ENCODE peak calls at places on chromosomes 2 and 18, in four cellular contexts. D is IMR-90, Q is HepG2, H is K562. J is an unnamed sample.

GRCh38 chr18:77811510-77811909 is 561.9 kb downstream of the GALR1 start:
- DNase-seq in D (no peak), Q (no peak), H (no peak), J (no peak)

GRCh38 chr2:57892920-57893319 is 153.7 kb upstream of the VRK2 start:
- DNase-seq in Q (no peak), H (no peak), D (no peak), J (no peak)

GRCh38 chr18:49814147-49814499 is 790 bp upstream of the ACAA2 start:
- DNase-seq in Q (peak), H (peak), D (peak), J (peak)

GRCh38 chr2:95381212-95382127 is 21.0 kb upstream of the FAHD2A start:
- DNase-seq in D (no peak), H (no peak), Q (no peak), J (no peak)

GRCh38 chr2:48474599-48475298 is 55.2 kb upstream of the STON1 start:
- DNase-seq in D (peak), Q (no peak), H (no peak), J (no peak)

GRCh38 chr2:23460983-23461382 is 76.0 kb downstream of the KLHL29 start:
- DNase-seq in D (no peak), Q (no peak), H (no peak), J (no peak)

GRCh38 chr2:10028988-10029874 is 14.1 kb upstream of the KLF11 start:
- DNase-seq in Q (no peak), H (peak), D (no peak), J (no peak)

GRCh38 chr2:220588148-220588547 is 960.7 kb downstream of the SLC4A3 start:
- DNase-seq in H (no peak), Q (no peak), D (no peak), J (no peak)

GRCh38 chr2:69483024-69483423 is 45.8 kb upstream of the NFU1 start:
- DNase-seq in Q (no peak), D (no peak), H (no peak), J (no peak)

GRCh38 chr2:46097714-46098480 is 199.3 kb upstream of the EPAS1 start:
- DNase-seq in H (peak), Q (peak), D (peak), J (peak)

GRCh38 chr2:176784633-176785193 is 427.9 kb upstream of the HNRNPA3 start:
- DNase-seq in H (no peak), D (no peak), Q (no peak), J (no peak)

GRCh38 chr2:147843421-147843863 is 1.4 kb upstream of the ACVR2A start:
- DNase-seq in Q (no peak), D (no peak), H (no peak), J (no peak)

GRCh38 chr18:76538846-76539245 is 43.8 kb upstream of the ZNF516 start:
- DNase-seq in D (no peak), H (no peak), Q (no peak), J (no peak)

GRCh38 chr2:237480988-237481387 is 6.1 kb upstream of the MLPH start:
- DNase-seq in D (no peak), H (no peak), Q (no peak), J (no peak)

GRCh38 chr2:235766206-235766794 is 272.5 kb downstream of the AGAP1 start:
- DNase-seq in D (peak), Q (peak), H (peak), J (peak)

GRCh38 chr2:207113403-207113802 is 52.3 kb downstream of the KLF7 start:
- DNase-seq in D (no peak), Q (no peak), H (no peak), J (no peak)

GRCh38 chr2:11744631-11745394 is 1.6 kb upstream of the LPIN1 start:
- DNase-seq in D (peak), H (peak), Q (peak), J (peak)

GRCh38 chr18:49833804-49834203 is 20.5 kb upstream of the ACAA2 start:
- DNase-seq in Q (peak), H (no peak), D (no peak), J (no peak)

GRCh38 chr2:88842656-88843055 is 151.2 kb downstream of the RPIA start:
- DNase-seq in D (no peak), Q (no peak), H (no peak), J (no peak)

GRCh38 chr2:67867735-67868134 is 195.1 kb downstream of the C1D start:
- DNase-seq in Q (no peak), D (peak), H (no peak), J (no peak)

GRCh38 chr2:36277146-36277808 is 78.3 kb upstream of the CRIM1 start:
- DNase-seq in H (no peak), Q (no peak), D (peak), J (no peak)

GRCh38 chr18:38243291-38243690 is 677.7 kb upstream of the CELF4 start:
- DNase-seq in Q (no peak), H (no peak), D (no peak), J (no peak)

GRCh38 chr2:235021752-235022151 is 69.9 kb downstream of the SH3BP4 start:
- DNase-seq in Q (no peak), H (no peak), D (peak), J (peak)

GRCh38 chr2:236164201-236164982 is 3.8 kb downstream of the GBX2 start:
- DNase-seq in Q (no peak), D (no peak), H (no peak), J (no peak)

GRCh38 chr2:3159801-3160545 is 217.6 kb downstream of the EIPR1 start:
- DNase-seq in D (no peak), Q (no peak), H (no peak), J (no peak)
- TF ChIP-seq MAZ in D (no peak), Q (no peak), H (no peak), J (no peak)

GRCh38 chr2:179266271-179266670 is 1.6 kb upstream of the SESTD1 start:
- DNase-seq in H (no peak), D (no peak), Q (no peak), J (no peak)

GRCh38 chr2:179263460-179264237 is 983 bp downstream of the SESTD1 start:
- DNase-seq in D (peak), Q (peak), H (peak), J (peak)

GRCh38 chr2:179265082-179265575 is 497 bp upstream of the SESTD1 start:
- DNase-seq in H (no peak), Q (no peak), D (peak), J (no peak)

GRCh38 chr2:179263015-179263414 is 1.6 kb downstream of the SESTD1 start:
- DNase-seq in H (no peak), D (peak), Q (peak), J (peak)

GRCh38 chr2:179264238-179265081 is at the start of gene SESTD1:
- DNase-seq in Q (peak), D (peak), H (peak), J (peak)
- TF ChIP-seq MAZ in Q (peak), D (no peak), H (peak), J (no peak)

GRCh38 chr2:132623096-132623839 is 46.7 kb downstream of the LYPD1 start:
- DNase-seq in H (no peak), Q (no peak), D (peak), J (no peak)

GRCh38 chr2:132632000-132632649 is 37.9 kb downstream of the LYPD1 start:
- DNase-seq in Q (peak), H (no peak), D (peak), J (peak)

DNA sequence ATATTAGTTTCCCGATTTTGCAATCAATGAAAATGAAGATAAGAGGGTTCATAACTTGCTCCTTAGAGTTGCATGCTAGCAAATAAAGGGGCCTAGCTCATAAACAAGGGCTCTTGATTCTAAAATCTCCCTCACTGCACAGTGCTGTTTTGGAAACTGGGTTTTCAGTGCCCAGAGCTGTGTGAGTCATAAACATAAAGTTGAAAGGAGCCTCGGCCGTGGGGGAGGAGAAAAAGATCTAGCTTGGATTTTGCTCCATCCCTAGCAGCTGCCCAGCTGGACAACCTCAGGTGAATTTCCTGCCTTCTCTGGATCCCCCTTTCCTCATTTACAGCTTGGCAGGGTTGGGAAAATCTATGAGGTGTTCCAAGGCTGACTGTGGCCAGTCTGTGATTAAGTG is 42.5 kb downstream of the LYPD1 start:
- DNase-seq in Q (no peak), H (no peak), D (no peak), J (no peak)
- TF ChIP-seq MAZ in Q (no peak), H (no peak), D (no peak), J (no peak)

DNA sequence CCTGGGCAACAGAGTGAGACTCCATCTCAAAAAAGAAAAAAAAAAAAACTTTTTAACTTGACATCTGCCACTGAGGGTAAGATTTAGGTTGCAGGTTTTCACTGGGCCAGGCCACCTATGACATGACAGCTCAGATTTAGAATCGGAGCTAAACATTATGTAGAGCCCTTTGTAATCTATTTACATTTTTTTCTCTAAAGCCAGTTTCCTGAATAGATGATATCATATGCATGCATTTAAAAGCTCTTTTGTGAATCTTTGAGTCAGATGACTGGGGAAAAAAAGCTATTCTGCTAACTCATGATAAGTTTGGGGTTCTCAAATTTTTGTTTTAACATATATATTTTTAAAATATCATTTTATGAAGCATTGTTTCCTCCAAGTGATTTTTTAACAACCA is 21.4 kb downstream of the PRKAG3 start:
- DNase-seq in Q (no peak), H (no peak), D (peak), J (no peak)
- TF ChIP-seq MAZ in Q (no peak), H (no peak), D (no peak), J (no peak)

GRCh38 chr18:2883137-2883671 is 36.4 kb downstream of the EMILIN2 start:
- DNase-seq in H (no peak), Q (no peak), D (no peak), J (no peak)
- TF ChIP-seq MAZ in H (no peak), Q (no peak), D (no peak), J (no peak)

GRCh38 chr2:108926561-108927380 is 62.2 kb downstream of the EDAR start:
- DNase-seq in D (no peak), H (no peak), Q (no peak), J (no peak)

GRCh38 chr2:108927405-108927804 is 61.6 kb downstream of the EDAR start:
- DNase-seq in H (no peak), Q (no peak), D (no peak), J (no peak)

GRCh38 chr2:108925286-108925685 is 63.7 kb downstream of the EDAR start:
- DNase-seq in H (no peak), D (no peak), Q (no peak), J (no peak)

GRCh38 chr2:108924444-108925251 is 64.4 kb downstream of the EDAR start:
- DNase-seq in D (no peak), H (no peak), Q (no peak), J (no peak)

GRCh38 chr2:108925735-108926134 is 63.3 kb downstream of the EDAR start:
- DNase-seq in Q (no peak), H (no peak), D (no peak), J (no peak)
- TF ChIP-seq MAZ in Q (no peak), H (no peak), D (no peak), J (no peak)

GRCh38 chr2:149070681-149071355 is 32.3 kb downstream of the LYPD6B start:
- DNase-seq in H (no peak), Q (no peak), D (no peak), J (no peak)

GRCh38 chr2:149065236-149065635 is 26.7 kb downstream of the LYPD6B start:
- DNase-seq in H (no peak), Q (no peak), D (peak), J (no peak)

GRCh38 chr2:149064365-149064841 is 25.9 kb downstream of the LYPD6B start:
- DNase-seq in D (no peak), H (no peak), Q (no peak), J (no peak)

GRCh38 chr2:149068996-149069888 is 30.7 kb downstream of the LYPD6B start:
- DNase-seq in Q (no peak), D (peak), H (no peak), J (no peak)

GRCh38 chr2:149068225-149068995 is 29.9 kb downstream of the LYPD6B start:
- DNase-seq in H (no peak), Q (no peak), D (no peak), J (no peak)
- TF ChIP-seq MAZ in H (no peak), Q (no peak), D (no peak), J (no peak)

DNA sequence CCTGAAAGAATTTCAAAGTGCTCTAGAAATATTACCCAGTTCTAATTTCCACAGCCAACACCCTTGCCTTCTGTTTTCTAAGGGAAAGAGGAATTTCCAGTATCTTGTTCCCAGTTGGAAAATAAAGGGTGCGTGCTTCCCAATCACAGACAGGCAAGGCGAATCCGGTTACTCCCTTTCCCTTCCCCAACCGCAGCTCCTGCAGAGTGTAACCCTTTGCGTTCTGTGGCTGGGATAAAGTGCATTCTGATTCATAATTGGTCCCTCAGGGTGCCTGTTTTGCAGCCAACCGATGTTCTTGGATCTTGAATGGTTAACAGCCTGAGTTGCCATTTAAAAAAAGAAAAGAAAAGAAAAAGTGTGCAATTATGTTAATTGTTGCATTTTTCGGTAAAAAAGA is 40.6 kb upstream of the PGAP1 start:
- DNase-seq in D (peak), Q (no peak), H (no peak), J (no peak)
- TF ChIP-seq MAZ in D (no peak), Q (no peak), H (no peak), J (no peak)